ENCODE peak calls at places on chromosomes 5 and 9, in six cellular contexts. One of them, this sample, is unnamed.

GRCh38 chr5:101278011-101278687 is 375.1 kb upstream of the ST8SIA4 start:
- DNase-seq in hepatocyte: peak
- DNase-seq in thoracic aorta: no peak
- DNase-seq in heart left ventricle: no peak
- DNase-seq in cardiac muscle cell: no peak
- DNase-seq in neural crest cell: no peak
- DNase-seq in this sample: no peak

GRCh38 chr5:10760033-10760975 is 730 bp downstream of the DAP start:
- DNase-seq in hepatocyte: peak
- DNase-seq in thoracic aorta: no peak
- DNase-seq in heart left ventricle: peak
- DNase-seq in cardiac muscle cell: peak
- DNase-seq in neural crest cell: peak
- DNase-seq in this sample: no peak

GRCh38 chr9:35675732-35676392 is 2.1 kb downstream of the CA9 start:
- DNase-seq in hepatocyte: peak
- DNase-seq in thoracic aorta: no peak
- DNase-seq in heart left ventricle: no peak
- DNase-seq in cardiac muscle cell: peak
- DNase-seq in neural crest cell: peak
- DNase-seq in this sample: no peak

GRCh38 chr5:32490972-32491557 is 46.5 kb upstream of the ZFR start:
- DNase-seq in hepatocyte: no peak
- DNase-seq in thoracic aorta: no peak
- DNase-seq in heart left ventricle: no peak
- DNase-seq in cardiac muscle cell: no peak
- DNase-seq in neural crest cell: no peak
- DNase-seq in this sample: no peak

GRCh38 chr5:67879619-67880357 is 335.8 kb upstream of the PIK3R1 start:
- DNase-seq in hepatocyte: peak
- DNase-seq in thoracic aorta: no peak
- DNase-seq in heart left ventricle: no peak
- DNase-seq in cardiac muscle cell: peak
- DNase-seq in neural crest cell: no peak
- DNase-seq in this sample: no peak

GRCh38 chr5:96677496-96677895 is 15.3 kb downstream of the CAST start:
- DNase-seq in hepatocyte: no peak
- DNase-seq in thoracic aorta: no peak
- DNase-seq in heart left ventricle: no peak
- DNase-seq in cardiac muscle cell: no peak
- DNase-seq in neural crest cell: no peak
- DNase-seq in this sample: no peak

GRCh38 chr9:3751125-3751758 is 225.4 kb upstream of the RFX3 start:
- DNase-seq in hepatocyte: no peak
- DNase-seq in thoracic aorta: no peak
- DNase-seq in heart left ventricle: no peak
- DNase-seq in cardiac muscle cell: peak
- DNase-seq in neural crest cell: no peak
- DNase-seq in this sample: no peak

GRCh38 chr9:80964951-80965350 is 724.4 kb downstream of the TLE1 start:
- DNase-seq in hepatocyte: no peak
- DNase-seq in thoracic aorta: no peak
- DNase-seq in heart left ventricle: no peak
- DNase-seq in cardiac muscle cell: no peak
- DNase-seq in neural crest cell: no peak
- DNase-seq in this sample: no peak

GRCh38 chr5:61071565-61071964 is 90.7 kb downstream of the SMIM15 start:
- DNase-seq in hepatocyte: peak
- DNase-seq in thoracic aorta: no peak
- DNase-seq in heart left ventricle: no peak
- DNase-seq in cardiac muscle cell: no peak
- DNase-seq in neural crest cell: no peak
- DNase-seq in this sample: no peak

GRCh38 chr5:143433680-143434079 is 30.2 kb upstream of the NR3C1 start:
- DNase-seq in hepatocyte: no peak
- DNase-seq in thoracic aorta: no peak
- DNase-seq in heart left ventricle: no peak
- DNase-seq in cardiac muscle cell: no peak
- DNase-seq in neural crest cell: no peak
- DNase-seq in this sample: no peak

GRCh38 chr5:33733225-33733624 is 158.6 kb downstream of the ADAMTS12 start:
- DNase-seq in hepatocyte: no peak
- DNase-seq in thoracic aorta: no peak
- DNase-seq in heart left ventricle: no peak
- DNase-seq in cardiac muscle cell: no peak
- DNase-seq in neural crest cell: no peak
- DNase-seq in this sample: no peak

GRCh38 chr5:149735066-149735465 is 5.0 kb downstream of the PPARGC1B start:
- DNase-seq in hepatocyte: no peak
- DNase-seq in thoracic aorta: no peak
- DNase-seq in heart left ventricle: no peak
- DNase-seq in cardiac muscle cell: no peak
- DNase-seq in neural crest cell: no peak
- DNase-seq in this sample: no peak

GRCh38 chr5:149740866-149741459 is 10.9 kb downstream of the PPARGC1B start:
- DNase-seq in hepatocyte: no peak
- DNase-seq in thoracic aorta: no peak
- DNase-seq in heart left ventricle: no peak
- DNase-seq in cardiac muscle cell: no peak
- DNase-seq in neural crest cell: no peak
- DNase-seq in this sample: no peak

GRCh38 chr5:149739371-149739770 is 9.3 kb downstream of the PPARGC1B start:
- DNase-seq in hepatocyte: no peak
- DNase-seq in thoracic aorta: no peak
- DNase-seq in heart left ventricle: no peak
- DNase-seq in cardiac muscle cell: no peak
- DNase-seq in neural crest cell: no peak
- DNase-seq in this sample: no peak

GRCh38 chr5:149740341-149740740 is 10.2 kb downstream of the PPARGC1B start:
- DNase-seq in hepatocyte: no peak
- DNase-seq in thoracic aorta: no peak
- DNase-seq in heart left ventricle: no peak
- DNase-seq in cardiac muscle cell: no peak
- DNase-seq in neural crest cell: no peak
- DNase-seq in this sample: no peak

GRCh38 chr5:149737355-149737754 is 7.2 kb downstream of the PPARGC1B start:
- DNase-seq in hepatocyte: no peak
- DNase-seq in thoracic aorta: no peak
- DNase-seq in heart left ventricle: no peak
- DNase-seq in cardiac muscle cell: no peak
- DNase-seq in neural crest cell: no peak
- DNase-seq in this sample: no peak
- TF ChIP-seq CTCF in hepatocyte: no peak
- TF ChIP-seq CTCF in thoracic aorta: no peak
- TF ChIP-seq CTCF in heart left ventricle: no peak
- TF ChIP-seq CTCF in cardiac muscle cell: no peak
- TF ChIP-seq CTCF in neural crest cell: no peak
- TF ChIP-seq CTCF in this sample: no peak

GRCh38 chr5:108340131-108340530 is 41.8 kb downstream of the FBXL17 start:
- DNase-seq in hepatocyte: no peak
- DNase-seq in thoracic aorta: no peak
- DNase-seq in heart left ventricle: no peak
- DNase-seq in cardiac muscle cell: no peak
- DNase-seq in neural crest cell: no peak
- DNase-seq in this sample: no peak

GRCh38 chr5:108344103-108344822 is 37.6 kb downstream of the FBXL17 start:
- DNase-seq in hepatocyte: no peak
- DNase-seq in thoracic aorta: no peak
- DNase-seq in heart left ventricle: no peak
- DNase-seq in cardiac muscle cell: no peak
- DNase-seq in neural crest cell: no peak
- DNase-seq in this sample: no peak

GRCh38 chr5:108341866-108342265 is 40.0 kb downstream of the FBXL17 start:
- DNase-seq in hepatocyte: no peak
- DNase-seq in thoracic aorta: no peak
- DNase-seq in heart left ventricle: no peak
- DNase-seq in cardiac muscle cell: no peak
- DNase-seq in neural crest cell: no peak
- DNase-seq in this sample: no peak

DNA sequence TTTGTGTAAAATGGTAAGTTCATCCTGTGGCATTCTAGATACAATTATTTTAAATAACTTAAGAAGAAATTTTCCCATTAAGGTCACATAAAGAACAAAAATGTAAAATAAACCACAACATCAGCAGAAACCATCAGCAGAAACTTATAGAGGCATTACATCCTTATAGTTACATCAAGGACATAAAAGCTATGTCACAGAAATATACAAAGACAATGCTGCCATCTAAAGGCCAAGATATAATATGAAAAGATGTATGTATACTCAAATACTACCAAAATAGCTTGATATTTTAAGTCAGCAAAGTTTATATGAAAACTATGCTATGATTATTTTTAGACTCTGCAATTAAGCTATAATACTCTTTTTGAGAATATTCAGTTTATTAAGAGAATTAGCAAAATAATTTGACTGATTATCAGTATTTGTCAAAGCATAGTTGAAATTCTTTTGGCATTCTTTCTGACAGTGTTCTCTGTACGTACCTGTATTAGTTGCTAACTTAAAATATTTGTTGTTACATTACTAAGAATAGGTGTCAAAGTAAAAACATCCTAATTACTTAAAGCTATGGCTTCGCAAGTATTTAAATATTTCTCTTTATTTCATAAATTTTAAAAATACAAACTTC is 36.2 kb downstream of the FBXL17 start:
- DNase-seq in hepatocyte: peak
- DNase-seq in thoracic aorta: no peak
- DNase-seq in heart left ventricle: no peak
- DNase-seq in cardiac muscle cell: peak
- DNase-seq in neural crest cell: no peak
- DNase-seq in this sample: no peak
- TF ChIP-seq CTCF in hepatocyte: peak
- TF ChIP-seq CTCF in thoracic aorta: peak
- TF ChIP-seq CTCF in heart left ventricle: peak
- TF ChIP-seq CTCF in cardiac muscle cell: no peak
- TF ChIP-seq CTCF in neural crest cell: peak
- TF ChIP-seq CTCF in this sample: no peak

DNA sequence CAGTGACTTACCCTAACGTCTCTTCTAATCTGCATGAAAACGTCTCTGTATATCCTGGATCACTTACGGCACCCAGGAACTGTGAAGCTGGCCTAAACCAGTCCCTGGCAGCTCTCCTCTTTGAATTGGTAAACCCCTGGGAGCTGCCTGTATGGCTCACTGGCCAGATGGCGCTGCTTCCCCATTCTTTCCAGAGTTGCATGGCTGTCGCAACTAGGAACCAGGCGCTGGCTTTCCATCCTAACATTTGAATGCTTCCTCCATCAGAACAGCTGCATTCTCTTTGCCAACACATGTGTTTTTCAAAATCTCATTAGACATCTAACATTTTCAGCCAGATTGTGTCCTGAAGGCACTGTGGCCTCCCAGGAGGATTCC is 8.0 kb upstream of the PCA3 start:
- DNase-seq in hepatocyte: peak
- DNase-seq in thoracic aorta: no peak
- DNase-seq in heart left ventricle: no peak
- DNase-seq in cardiac muscle cell: peak
- DNase-seq in neural crest cell: peak
- DNase-seq in this sample: no peak
- TF ChIP-seq CTCF in hepatocyte: peak
- TF ChIP-seq CTCF in thoracic aorta: no peak
- TF ChIP-seq CTCF in heart left ventricle: no peak
- TF ChIP-seq CTCF in cardiac muscle cell: no peak
- TF ChIP-seq CTCF in neural crest cell: peak
- TF ChIP-seq CTCF in this sample: no peak

GRCh38 chr9:86639899-86640379 is 285.7 kb upstream of the TUT7 start:
- DNase-seq in hepatocyte: peak
- DNase-seq in thoracic aorta: no peak
- DNase-seq in heart left ventricle: no peak
- DNase-seq in cardiac muscle cell: no peak
- DNase-seq in neural crest cell: no peak
- DNase-seq in this sample: no peak
- TF ChIP-seq CTCF in hepatocyte: no peak
- TF ChIP-seq CTCF in thoracic aorta: no peak
- TF ChIP-seq CTCF in heart left ventricle: no peak
- TF ChIP-seq CTCF in cardiac muscle cell: no peak
- TF ChIP-seq CTCF in neural crest cell: peak
- TF ChIP-seq CTCF in this sample: no peak

GRCh38 chr5:140827704-140828401 is at the start of gene PCDHA6:
- DNase-seq in hepatocyte: no peak
- DNase-seq in thoracic aorta: no peak
- DNase-seq in heart left ventricle: no peak
- DNase-seq in cardiac muscle cell: no peak
- DNase-seq in neural crest cell: no peak
- DNase-seq in this sample: no peak
- TF ChIP-seq CTCF in hepatocyte: no peak
- TF ChIP-seq CTCF in thoracic aorta: no peak
- TF ChIP-seq CTCF in heart left ventricle: peak
- TF ChIP-seq CTCF in cardiac muscle cell: no peak
- TF ChIP-seq CTCF in neural crest cell: peak
- TF ChIP-seq CTCF in this sample: no peak

This sample was measured in omental fat pad.